ENCODE peak calls at places on chromosomes 1 and 21, in nine cellular contexts. Z is GM12878; E is natural killer cell treated with Interleukin-12 subunit alpha and Interleukin-12 subunit beta and Interleukin-15 and Interleukin-18, amount 100 ng/mL, for 72 hours; P is heart right ventricle; Q is Panc1; Y is activated T-cell treated with anti-CD3 and anti-CD28 coated beads, Interleukin-2, amount 50 U/mL, for 4 hours; W is WTC11; N is omental fat pad; O is activated CD4-positive, CD25-positive, alpha-beta regulatory T cell treated with anti-CD3 and anti-CD28 coated beads, Interleukin-2, amount 50 U/mL, for 24 hours. V is an unnamed sample.

GRCh38 chr1:180277476-180278192 is 47.6 kb downstream of the LHX4 start:
- ATAC-seq in Z (no peak), Q (no peak), N (no peak), Y (no peak), O (no peak), W (peak; percentile 68), E (no peak), P (no peak), V (no peak)

GRCh38 chr1:161702250-161702649 is 4.8 kb upstream of the FCRLA start:
- ATAC-seq in N (no peak), Y (no peak), Q (no peak), O (no peak), P (no peak), E (no peak), Z (no peak), W (peak; percentile 44), V (no peak)

GRCh38 chr1:57550092-57550491 is 126.2 kb upstream of the DAB1 start:
- ATAC-seq in W (no peak), Y (no peak), Z (peak; percentile 46), N (no peak), E (no peak), Q (no peak), O (no peak), P (no peak), V (no peak)

GRCh38 chr1:34013958-34014737 is 150.3 kb downstream of the HMGB4 start:
- ATAC-seq in N (no peak), Z (peak; percentile 60), E (peak; percentile 33), Q (no peak), W (peak; percentile 96), O (no peak), Y (no peak), P (peak; percentile 83), V (no peak)

GRCh38 chr1:220528679-220529529 is 968 bp downstream of the MARK1 start:
- ATAC-seq in N (peak; percentile 39), Q (peak; percentile 23), E (no peak), Y (no peak), Z (no peak), P (peak; percentile 19), O (no peak), W (peak; percentile 50), V (peak; percentile 10)

GRCh38 chr1:148353461-148354283 is 129.4 kb downstream of the PPIAL4G start:
- ATAC-seq in Y (peak; percentile 81), P (no peak), E (peak; percentile 74), N (no peak), Z (peak; percentile 26), W (peak; percentile 92), Q (peak; percentile 99), O (peak; percentile 46), V (no peak)

GRCh38 chr1:3007298-3008147 is 13.7 kb upstream of the ACTRT2 start:
- ATAC-seq in Z (no peak), E (no peak), O (no peak), Q (no peak), P (no peak), W (no peak), N (no peak), Y (no peak), V (no peak)

GRCh38 chr1:180918519-180918918 is 5.8 kb downstream of the KIAA1614 start:
- ATAC-seq in Y (no peak), P (no peak), N (no peak), Q (no peak), E (no peak), W (no peak), O (no peak), Z (peak; percentile 29), V (no peak)

GRCh38 chr1:168312718-168313604 is 32.3 kb downstream of the TBX19 start:
- ATAC-seq in Y (no peak), W (no peak), E (peak; percentile 69), Q (no peak), N (no peak), O (no peak), P (no peak), Z (peak; percentile 77), V (no peak)

GRCh38 chr1:177472567-177472966 is 301.8 kb downstream of the BRINP2 start:
- ATAC-seq in Y (no peak), W (no peak), P (no peak), E (no peak), Q (no peak), N (no peak), O (no peak), Z (no peak), V (no peak)

GRCh38 chr1:200311256-200311655 is 98.6 kb downstream of the ZNF281 start:
- ATAC-seq in Y (no peak), P (no peak), Q (no peak), O (no peak), W (no peak), Z (no peak), E (no peak), N (no peak), V (no peak)

GRCh38 chr1:186330758-186331157 is 44.3 kb downstream of the TPR start:
- ATAC-seq in Z (peak; percentile 37), N (no peak), Y (no peak), E (no peak), Q (no peak), O (no peak), P (no peak), W (peak; percentile 59), V (no peak)

GRCh38 chr1:160032165-160032827 is 506 bp upstream of the PIGM start:
- ATAC-seq in Y (no peak), N (peak; percentile 16), Q (peak; percentile 71), E (no peak), Z (peak; percentile 36), W (no peak), P (peak; percentile 63), O (no peak), V (peak; percentile 40)

GRCh38 chr1:1208713-1209433 is 2.5 kb upstream of the TNFRSF18 start:
- ATAC-seq in Y (no peak), E (peak; percentile 22), N (no peak), W (no peak), Z (peak; percentile 8), Q (no peak), P (peak; percentile 19), O (peak; percentile 5), V (no peak)

GRCh38 chr1:83110156-83110555 is 888.8 kb downstream of the TTLL7 start:
- ATAC-seq in N (no peak), Q (no peak), Y (no peak), W (no peak), O (no peak), E (no peak), Z (no peak), P (no peak), V (no peak)

GRCh38 chr1:228393811-228394570 is 12.6 kb downstream of the TRIM11 start:
- ATAC-seq in P (peak; percentile 13), E (no peak), Z (no peak), Q (peak; percentile 41), Y (no peak), W (no peak), N (peak; percentile 10), O (no peak), V (peak; percentile 9)

GRCh38 chr1:21383785-21384401 is 56.0 kb upstream of the NBPF3 start:
- ATAC-seq in O (no peak), E (no peak), Y (no peak), Q (no peak), W (no peak), Z (peak; percentile 78), N (no peak), P (no peak), V (no peak)

GRCh38 chr21:33444499-33444898 is 35.3 kb downstream of the TMEM50B start:
- ATAC-seq in Z (no peak), O (no peak), Y (no peak), Q (no peak), E (no peak), W (no peak), N (no peak), P (no peak), V (no peak)

GRCh38 chr1:36159614-36160387 is 3.8 kb downstream of the MAP7D1 start:
- ATAC-seq in W (no peak), Z (no peak), P (no peak), Y (no peak), E (no peak), O (no peak), Q (no peak), N (no peak), V (no peak)

GRCh38 chr1:180560200-180560867 is 1.6 kb downstream of the OVAAL start:
- ATAC-seq in W (no peak), Z (no peak), O (no peak), P (no peak), E (no peak), N (no peak), Y (no peak), Q (peak; percentile 49), V (no peak)

GRCh38 chr1:55610203-55610602 is 395.0 kb upstream of the USP24 start:
- ATAC-seq in N (no peak), Q (no peak), E (no peak), P (no peak), Y (no peak), W (no peak), O (no peak), Z (no peak), V (no peak)

GRCh38 chr1:26858891-26859630 is 3.9 kb upstream of the SFN start:
- ATAC-seq in Z (peak; percentile 23), O (no peak), P (no peak), N (no peak), E (no peak), Q (no peak), W (no peak), Y (no peak), V (no peak)

GRCh38 chr1:99801584-99801983 is 35.1 kb upstream of the FRRS1 start:
- ATAC-seq in Y (no peak), W (no peak), Q (no peak), N (no peak), E (no peak), P (no peak), O (no peak), Z (no peak), V (no peak)

GRCh38 chr1:22163578-22163977 is 20.7 kb upstream of the WNT4 start:
- ATAC-seq in E (no peak), N (no peak), W (no peak), Q (no peak), P (peak; percentile 48), O (no peak), Y (no peak), Z (no peak), V (peak; percentile 53)

GRCh38 chr1:36585760-36586072 is 103.0 kb upstream of the CSF3R start:
- ATAC-seq in P (no peak), E (no peak), Z (no peak), O (no peak), W (no peak), N (no peak), Y (no peak), Q (no peak), V (no peak)

GRCh38 chr1:3105167-3105863 is 36.3 kb downstream of the PRDM16 start:
- ATAC-seq in Q (no peak), N (no peak), Y (no peak), P (peak; percentile 7), E (no peak), W (peak; percentile 91), Z (no peak), O (no peak), V (no peak)

GRCh38 chr1:223706077-223706988 is 6.0 kb upstream of the CAPN2 start:
- ATAC-seq in Q (peak; percentile 51), N (peak; percentile 23), E (no peak), Y (no peak), P (no peak), Z (no peak), W (no peak), O (no peak), V (peak; percentile 20)

GRCh38 chr1:15196069-15196468 is 42.5 kb downstream of the TMEM51 start:
- ATAC-seq in E (no peak), P (no peak), W (no peak), N (no peak), Z (no peak), O (no peak), Y (no peak), Q (no peak), V (no peak)

GRCh38 chr21:41197582-41197981 is 29.6 kb downstream of the BACE2 start:
- ATAC-seq in Z (no peak), E (no peak), N (no peak), Q (no peak), O (no peak), Y (no peak), P (no peak), W (no peak), V (no peak)

GRCh38 chr1:198165927-198166647 is 9.3 kb downstream of the NEK7 start:
- ATAC-seq in Y (peak; percentile 49), Q (no peak), Z (peak; percentile 32), O (peak; percentile 55), E (no peak), N (no peak), W (no peak), P (no peak), V (no peak)

GRCh38 chr21:45447821-45448220 is 42.9 kb downstream of the COL18A1 start:
- ATAC-seq in Z (no peak), Q (peak; percentile 16), Y (no peak), P (no peak), W (no peak), O (no peak), N (no peak), E (no peak), V (no peak)